ENCODE peak calls at places on chromosomes 6 and 20, in ten cellular contexts. One of them, this sample, is unnamed.

GRCh38 chr6:118522422-118522821 is 25.7 kb upstream of the PLN start:
- DNase-seq in ovary: no peak
- DNase-seq in astrocyte of the spinal cord: no peak
- DNase-seq in A549: no peak
- DNase-seq in body of pancreas: no peak
- DNase-seq in fibroblast of lung: no peak
- DNase-seq in cardiac muscle cell: no peak
- DNase-seq in nephron progenitor cell: no peak
- DNase-seq in GM20000: no peak
- DNase-seq in lower leg skin: no peak
- DNase-seq in this sample: no peak

GRCh38 chr6:155493694-155494143 is 38.1 kb upstream of the NOX3 start:
- DNase-seq in ovary: no peak
- DNase-seq in astrocyte of the spinal cord: peak
- DNase-seq in A549: peak
- DNase-seq in body of pancreas: peak
- DNase-seq in fibroblast of lung: peak
- DNase-seq in cardiac muscle cell: no peak
- DNase-seq in nephron progenitor cell: no peak
- DNase-seq in GM20000: peak
- DNase-seq in lower leg skin: no peak
- DNase-seq in this sample: no peak

GRCh38 chr6:161219336-161220079 is 54.4 kb downstream of the AGPAT4 start:
- DNase-seq in ovary: no peak
- DNase-seq in astrocyte of the spinal cord: no peak
- DNase-seq in A549: no peak
- DNase-seq in body of pancreas: no peak
- DNase-seq in fibroblast of lung: no peak
- DNase-seq in cardiac muscle cell: no peak
- DNase-seq in nephron progenitor cell: no peak
- DNase-seq in GM20000: no peak
- DNase-seq in lower leg skin: no peak
- DNase-seq in this sample: no peak

GRCh38 chr20:2889797-2890196 is 16.5 kb downstream of the PTPRA start:
- DNase-seq in ovary: no peak
- DNase-seq in astrocyte of the spinal cord: no peak
- DNase-seq in A549: no peak
- DNase-seq in body of pancreas: no peak
- DNase-seq in fibroblast of lung: no peak
- DNase-seq in cardiac muscle cell: no peak
- DNase-seq in nephron progenitor cell: no peak
- DNase-seq in GM20000: no peak
- DNase-seq in lower leg skin: no peak
- DNase-seq in this sample: no peak

GRCh38 chr6:34145161-34146020 is 496 bp downstream of the GRM4 start:
- DNase-seq in ovary: peak
- DNase-seq in astrocyte of the spinal cord: peak
- DNase-seq in A549: peak
- DNase-seq in body of pancreas: peak
- DNase-seq in fibroblast of lung: peak
- DNase-seq in cardiac muscle cell: peak
- DNase-seq in nephron progenitor cell: peak
- DNase-seq in GM20000: peak
- DNase-seq in lower leg skin: no peak
- DNase-seq in this sample: peak

GRCh38 chr6:154606860-154607259 is 96.4 kb upstream of the CNKSR3 start:
- DNase-seq in ovary: no peak
- DNase-seq in astrocyte of the spinal cord: no peak
- DNase-seq in A549: no peak
- DNase-seq in body of pancreas: no peak
- DNase-seq in fibroblast of lung: no peak
- DNase-seq in cardiac muscle cell: no peak
- DNase-seq in nephron progenitor cell: no peak
- DNase-seq in GM20000: no peak
- DNase-seq in lower leg skin: no peak
- DNase-seq in this sample: no peak

GRCh38 chr6:121826156-121826810 is 390.8 kb downstream of the GJA1 start:
- DNase-seq in ovary: no peak
- DNase-seq in astrocyte of the spinal cord: peak
- DNase-seq in A549: peak
- DNase-seq in body of pancreas: no peak
- DNase-seq in fibroblast of lung: peak
- DNase-seq in cardiac muscle cell: no peak
- DNase-seq in nephron progenitor cell: no peak
- DNase-seq in GM20000: no peak
- DNase-seq in lower leg skin: no peak
- DNase-seq in this sample: no peak

GRCh38 chr20:59000326-59000725 is 6.7 kb downstream of the CTSZ start:
- DNase-seq in ovary: no peak
- DNase-seq in astrocyte of the spinal cord: no peak
- DNase-seq in A549: no peak
- DNase-seq in body of pancreas: no peak
- DNase-seq in fibroblast of lung: no peak
- DNase-seq in cardiac muscle cell: no peak
- DNase-seq in nephron progenitor cell: no peak
- DNase-seq in GM20000: no peak
- DNase-seq in lower leg skin: no peak
- DNase-seq in this sample: no peak

GRCh38 chr6:119614138-119614537 is 264.6 kb upstream of the MAN1A1 start:
- DNase-seq in ovary: no peak
- DNase-seq in astrocyte of the spinal cord: no peak
- DNase-seq in A549: no peak
- DNase-seq in body of pancreas: no peak
- DNase-seq in fibroblast of lung: no peak
- DNase-seq in cardiac muscle cell: no peak
- DNase-seq in nephron progenitor cell: no peak
- DNase-seq in GM20000: no peak
- DNase-seq in lower leg skin: no peak
- DNase-seq in this sample: no peak
- TF ChIP-seq CTCF in ovary: no peak
- TF ChIP-seq CTCF in astrocyte of the spinal cord: no peak
- TF ChIP-seq CTCF in A549: no peak
- TF ChIP-seq CTCF in body of pancreas: no peak
- TF ChIP-seq CTCF in fibroblast of lung: no peak
- TF ChIP-seq CTCF in cardiac muscle cell: no peak
- TF ChIP-seq CTCF in nephron progenitor cell: no peak
- TF ChIP-seq CTCF in GM20000: no peak
- TF ChIP-seq CTCF in lower leg skin: no peak
- TF ChIP-seq CTCF in this sample: no peak

DNA sequence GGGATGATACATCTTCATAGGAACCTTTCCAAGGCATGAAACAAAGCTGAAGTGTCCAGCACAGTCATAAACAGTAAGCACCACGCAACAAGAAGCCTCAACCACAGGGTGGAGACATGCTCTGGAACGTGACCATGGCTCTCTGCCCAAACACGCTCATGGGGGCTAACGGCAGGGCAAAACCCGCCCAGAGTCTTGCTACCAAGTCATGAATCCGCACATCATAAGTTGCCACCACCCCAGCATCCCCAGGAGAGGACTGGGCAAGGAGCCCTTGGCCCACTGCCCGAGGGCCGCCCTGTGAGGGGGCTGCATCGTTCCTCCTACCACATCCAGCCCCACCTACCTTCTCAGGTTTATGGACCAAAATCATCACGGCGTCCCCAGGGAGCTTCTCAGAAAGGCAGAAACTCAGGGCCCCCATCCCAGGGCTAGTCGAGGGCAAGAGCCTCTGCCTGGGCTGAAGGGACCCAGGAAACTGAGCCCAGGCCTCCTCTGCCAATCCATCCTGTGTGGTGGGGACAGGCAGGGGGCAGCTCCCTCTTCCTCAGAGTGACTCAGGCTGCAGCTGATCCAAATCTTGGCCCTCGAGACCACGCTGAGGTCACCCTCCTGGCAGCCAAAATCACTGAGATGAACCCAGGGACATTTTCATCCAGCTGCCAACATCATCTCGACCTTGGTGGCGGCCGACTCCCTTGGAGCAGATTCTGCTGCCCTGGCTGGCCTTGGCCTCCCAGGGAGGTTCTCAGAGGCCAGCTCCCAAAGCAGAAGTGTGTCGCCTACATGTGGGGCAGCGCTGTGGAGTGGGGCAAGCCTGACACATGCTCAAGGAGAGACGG is 42.6 kb downstream of the BMP7 start:
- DNase-seq in ovary: no peak
- DNase-seq in astrocyte of the spinal cord: no peak
- DNase-seq in A549: no peak
- DNase-seq in body of pancreas: no peak
- DNase-seq in fibroblast of lung: no peak
- DNase-seq in cardiac muscle cell: no peak
- DNase-seq in nephron progenitor cell: no peak
- DNase-seq in GM20000: no peak
- DNase-seq in lower leg skin: peak
- DNase-seq in this sample: no peak
- TF ChIP-seq CTCF in ovary: no peak
- TF ChIP-seq CTCF in astrocyte of the spinal cord: no peak
- TF ChIP-seq CTCF in A549: no peak
- TF ChIP-seq CTCF in body of pancreas: no peak
- TF ChIP-seq CTCF in fibroblast of lung: no peak
- TF ChIP-seq CTCF in cardiac muscle cell: no peak
- TF ChIP-seq CTCF in nephron progenitor cell: no peak
- TF ChIP-seq CTCF in GM20000: no peak
- TF ChIP-seq CTCF in lower leg skin: no peak
- TF ChIP-seq CTCF in this sample: no peak

GRCh38 chr20:44686934-44687333 is 28.2 kb upstream of the CCN5 start:
- DNase-seq in ovary: no peak
- DNase-seq in astrocyte of the spinal cord: no peak
- DNase-seq in A549: no peak
- DNase-seq in body of pancreas: no peak
- DNase-seq in fibroblast of lung: no peak
- DNase-seq in cardiac muscle cell: no peak
- DNase-seq in nephron progenitor cell: no peak
- DNase-seq in GM20000: no peak
- DNase-seq in lower leg skin: no peak
- DNase-seq in this sample: no peak

GRCh38 chr20:44681796-44682566 is 30.5 kb upstream of the ADA start:
- DNase-seq in ovary: no peak
- DNase-seq in astrocyte of the spinal cord: no peak
- DNase-seq in A549: no peak
- DNase-seq in body of pancreas: no peak
- DNase-seq in fibroblast of lung: no peak
- DNase-seq in cardiac muscle cell: no peak
- DNase-seq in nephron progenitor cell: no peak
- DNase-seq in GM20000: no peak
- DNase-seq in lower leg skin: no peak
- DNase-seq in this sample: no peak

GRCh38 chr20:44678990-44679611 is 27.6 kb upstream of the ADA start:
- DNase-seq in ovary: no peak
- DNase-seq in astrocyte of the spinal cord: no peak
- DNase-seq in A549: no peak
- DNase-seq in body of pancreas: no peak
- DNase-seq in fibroblast of lung: no peak
- DNase-seq in cardiac muscle cell: no peak
- DNase-seq in nephron progenitor cell: no peak
- DNase-seq in GM20000: no peak
- DNase-seq in lower leg skin: no peak
- DNase-seq in this sample: no peak

GRCh38 chr20:44684047-44684965 is 30.9 kb upstream of the CCN5 start:
- DNase-seq in ovary: peak
- DNase-seq in astrocyte of the spinal cord: no peak
- DNase-seq in A549: peak
- DNase-seq in body of pancreas: no peak
- DNase-seq in fibroblast of lung: no peak
- DNase-seq in cardiac muscle cell: no peak
- DNase-seq in nephron progenitor cell: no peak
- DNase-seq in GM20000: no peak
- DNase-seq in lower leg skin: no peak
- DNase-seq in this sample: no peak

DNA sequence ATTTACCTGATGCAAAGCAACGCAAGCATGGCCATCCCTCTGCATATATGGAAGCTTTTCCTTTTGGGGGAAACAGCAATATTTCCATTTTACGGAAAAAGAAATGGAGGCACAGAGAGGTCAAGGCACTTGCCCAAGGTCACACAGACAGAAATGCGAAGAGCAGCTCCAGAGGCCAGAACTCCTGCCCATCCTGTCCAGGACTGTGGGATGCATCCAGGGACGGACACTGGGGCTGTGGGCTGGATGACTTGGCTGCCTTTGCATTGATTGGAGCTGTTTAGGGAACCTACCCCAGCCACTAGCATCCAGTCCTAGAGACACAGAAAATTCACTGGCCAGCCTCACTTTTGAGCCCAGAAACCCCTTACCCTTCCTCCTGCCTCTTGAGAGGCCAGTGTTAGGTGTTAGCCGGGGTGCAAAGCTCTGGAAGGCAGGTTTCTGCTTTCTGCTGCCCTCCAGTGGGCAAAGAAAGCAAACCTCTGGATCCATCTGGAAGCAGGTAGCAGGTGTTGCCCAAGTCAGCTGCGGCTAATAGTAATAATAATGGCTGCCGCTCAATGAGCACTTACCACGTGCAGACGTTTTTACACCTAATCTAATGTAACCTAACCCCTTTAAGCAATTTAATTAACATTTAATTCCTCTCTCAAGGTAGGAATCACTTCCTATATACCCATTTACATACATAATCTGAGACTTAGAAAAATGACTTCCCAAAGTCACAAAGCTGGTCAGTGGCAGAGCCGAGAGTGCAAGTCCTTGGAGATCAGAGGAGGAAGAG is 31.7 kb upstream of the CCN5 start:
- DNase-seq in ovary: no peak
- DNase-seq in astrocyte of the spinal cord: no peak
- DNase-seq in A549: peak
- DNase-seq in body of pancreas: peak
- DNase-seq in fibroblast of lung: no peak
- DNase-seq in cardiac muscle cell: peak
- DNase-seq in nephron progenitor cell: peak
- DNase-seq in GM20000: peak
- DNase-seq in lower leg skin: no peak
- DNase-seq in this sample: no peak
- TF ChIP-seq CTCF in ovary: no peak
- TF ChIP-seq CTCF in astrocyte of the spinal cord: peak
- TF ChIP-seq CTCF in A549: peak
- TF ChIP-seq CTCF in body of pancreas: peak
- TF ChIP-seq CTCF in fibroblast of lung: peak
- TF ChIP-seq CTCF in cardiac muscle cell: peak
- TF ChIP-seq CTCF in nephron progenitor cell: peak
- TF ChIP-seq CTCF in GM20000: no peak
- TF ChIP-seq CTCF in lower leg skin: no peak
- TF ChIP-seq CTCF in this sample: peak

DNA sequence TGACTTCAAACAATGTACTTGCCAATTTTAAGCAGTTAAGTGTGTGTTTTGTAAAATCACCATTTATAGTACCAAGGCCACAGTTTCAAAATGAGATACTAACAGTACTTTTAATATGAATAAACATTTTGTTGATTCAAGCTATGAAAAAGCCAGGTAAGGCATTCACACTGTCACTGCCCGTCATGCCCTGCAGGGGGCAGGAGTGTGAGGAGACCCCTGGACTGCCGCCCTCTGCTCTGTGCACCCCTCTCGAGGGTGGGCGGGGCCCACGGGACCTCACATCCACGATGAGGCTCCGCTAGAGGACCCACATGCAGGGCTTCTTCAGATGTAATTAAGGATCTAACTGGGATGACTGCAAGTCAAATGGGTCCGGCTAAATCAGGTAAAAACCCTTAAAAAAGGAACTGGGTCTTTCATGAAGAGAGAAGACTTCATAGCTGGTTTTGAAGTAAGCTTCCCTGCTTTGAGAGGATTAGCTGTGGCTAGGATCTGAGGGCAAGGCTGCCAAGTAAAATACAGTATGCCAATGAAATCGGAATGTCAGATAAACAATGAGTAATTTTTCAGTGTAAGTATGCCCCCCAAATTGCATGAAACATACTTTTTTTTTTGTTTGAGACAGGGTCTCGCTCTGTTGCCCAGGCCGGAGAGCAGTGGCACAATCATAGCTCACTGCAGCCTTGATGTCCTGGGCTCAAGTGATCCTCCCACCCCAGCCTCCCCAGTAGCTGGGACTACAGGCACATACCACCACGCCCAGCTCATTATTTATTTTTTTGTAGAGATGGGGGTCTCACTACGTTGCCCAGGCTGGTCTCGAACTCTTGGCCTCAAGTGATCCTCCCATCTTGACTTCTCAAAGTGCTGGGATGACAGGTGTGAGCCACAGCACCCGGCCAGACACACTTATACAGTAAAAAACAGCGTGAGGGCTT is 18.7 kb downstream of the DIDO1 start:
- DNase-seq in ovary: no peak
- DNase-seq in astrocyte of the spinal cord: no peak
- DNase-seq in A549: no peak
- DNase-seq in body of pancreas: no peak
- DNase-seq in fibroblast of lung: peak
- DNase-seq in cardiac muscle cell: peak
- DNase-seq in nephron progenitor cell: peak
- DNase-seq in GM20000: no peak
- DNase-seq in lower leg skin: no peak
- DNase-seq in this sample: no peak
- TF ChIP-seq CTCF in ovary: no peak
- TF ChIP-seq CTCF in astrocyte of the spinal cord: peak
- TF ChIP-seq CTCF in A549: peak
- TF ChIP-seq CTCF in body of pancreas: peak
- TF ChIP-seq CTCF in fibroblast of lung: peak
- TF ChIP-seq CTCF in cardiac muscle cell: peak
- TF ChIP-seq CTCF in nephron progenitor cell: peak
- TF ChIP-seq CTCF in GM20000: no peak
- TF ChIP-seq CTCF in lower leg skin: no peak
- TF ChIP-seq CTCF in this sample: peak